ENCODE peak calls at places on chromosomes 5 and 9, in four cellular contexts. One of them, this sample, is unnamed.

GRCh38 chr9:34980181-34980761 is 9.3 kb upstream of the DNAJB5 start:
- DNase-seq in CD8-positive, alpha-beta T cell: no peak
- DNase-seq in aorta: no peak
- DNase-seq in adipocyte: no peak
- DNase-seq in this sample: no peak

GRCh38 chr5:43073597-43074546 is 33.8 kb upstream of the ANXA2R start:
- DNase-seq in CD8-positive, alpha-beta T cell: peak; percentile 61
- DNase-seq in aorta: no peak
- DNase-seq in adipocyte: peak; percentile 52
- DNase-seq in this sample: peak; percentile 21

GRCh38 chr9:127676636-127677035 is 30.2 kb upstream of the CFAP157 start:
- DNase-seq in CD8-positive, alpha-beta T cell: no peak
- DNase-seq in aorta: no peak
- DNase-seq in adipocyte: no peak
- DNase-seq in this sample: no peak

GRCh38 chr9:99076483-99077171 is 28.3 kb upstream of the TGFBR1 start:
- DNase-seq in CD8-positive, alpha-beta T cell: peak; percentile 79
- DNase-seq in aorta: no peak
- DNase-seq in adipocyte: no peak
- DNase-seq in this sample: no peak

GRCh38 chr9:137037483-137037882 is 5.6 kb upstream of the FUT7 start:
- DNase-seq in CD8-positive, alpha-beta T cell: no peak
- DNase-seq in aorta: no peak
- DNase-seq in adipocyte: no peak
- DNase-seq in this sample: no peak

GRCh38 chr9:36765077-36765390 is 192.3 kb downstream of the MELK start:
- DNase-seq in CD8-positive, alpha-beta T cell: no peak
- DNase-seq in aorta: peak; percentile 69
- DNase-seq in adipocyte: no peak
- DNase-seq in this sample: no peak

GRCh38 chr5:163894645-163895044 is 389.2 kb downstream of the MAT2B start:
- DNase-seq in CD8-positive, alpha-beta T cell: no peak
- DNase-seq in aorta: no peak
- DNase-seq in adipocyte: peak; percentile 46
- DNase-seq in this sample: peak; percentile 64

GRCh38 chr9:77864096-77864889 is 167.3 kb downstream of the GNAQ start:
- DNase-seq in CD8-positive, alpha-beta T cell: no peak
- DNase-seq in aorta: no peak
- DNase-seq in adipocyte: no peak
- DNase-seq in this sample: no peak

GRCh38 chr5:75568202-75568601 is 43.1 kb upstream of the ANKDD1B start:
- DNase-seq in CD8-positive, alpha-beta T cell: no peak
- DNase-seq in aorta: no peak
- DNase-seq in adipocyte: no peak
- DNase-seq in this sample: no peak

GRCh38 chr5:127695336-127695735 is 7.9 kb upstream of the CCDC192 start:
- DNase-seq in CD8-positive, alpha-beta T cell: no peak
- DNase-seq in aorta: no peak
- DNase-seq in adipocyte: no peak
- DNase-seq in this sample: no peak

GRCh38 chr5:154164182-154164581 is 26.4 kb upstream of the GALNT10 start:
- DNase-seq in CD8-positive, alpha-beta T cell: no peak
- DNase-seq in aorta: no peak
- DNase-seq in adipocyte: no peak
- DNase-seq in this sample: no peak

GRCh38 chr5:62708481-62709325 is 130.1 kb downstream of the LRRC70 start:
- DNase-seq in CD8-positive, alpha-beta T cell: no peak
- DNase-seq in aorta: no peak
- DNase-seq in adipocyte: no peak
- DNase-seq in this sample: no peak

GRCh38 chr5:4879693-4880303 is 260.3 kb upstream of the ADAMTS16 start:
- DNase-seq in CD8-positive, alpha-beta T cell: no peak
- DNase-seq in aorta: peak; percentile 87
- DNase-seq in adipocyte: peak; percentile 15
- DNase-seq in this sample: peak; percentile 43

GRCh38 chr9:13865869-13866268 is 448.1 kb downstream of the NFIB start:
- DNase-seq in CD8-positive, alpha-beta T cell: no peak
- DNase-seq in aorta: no peak
- DNase-seq in adipocyte: no peak
- DNase-seq in this sample: peak; percentile 26

GRCh38 chr9:105457560-105458294 is 9.9 kb downstream of the FSD1L start:
- DNase-seq in CD8-positive, alpha-beta T cell: no peak
- DNase-seq in aorta: no peak
- DNase-seq in adipocyte: no peak
- DNase-seq in this sample: peak; percentile 36

GRCh38 chr5:119742311-119742710 is 113.0 kb downstream of the FAM170A start:
- DNase-seq in CD8-positive, alpha-beta T cell: no peak
- DNase-seq in aorta: no peak
- DNase-seq in adipocyte: no peak
- DNase-seq in this sample: peak; percentile 47

GRCh38 chr5:110343616-110344015 is 382.9 kb downstream of the TMEM232 start:
- DNase-seq in CD8-positive, alpha-beta T cell: no peak
- DNase-seq in aorta: no peak
- DNase-seq in adipocyte: no peak
- DNase-seq in this sample: no peak

GRCh38 chr5:154857091-154857533 is 1.3 kb upstream of the CNOT8 start:
- DNase-seq in CD8-positive, alpha-beta T cell: no peak
- DNase-seq in aorta: peak; percentile 95
- DNase-seq in adipocyte: no peak
- DNase-seq in this sample: no peak

GRCh38 chr5:178241259-178241658 is 8.7 kb upstream of the PHYKPL start:
- DNase-seq in CD8-positive, alpha-beta T cell: no peak
- DNase-seq in aorta: no peak
- DNase-seq in adipocyte: no peak
- DNase-seq in this sample: no peak

GRCh38 chr9:115593587-115594091 is 475.7 kb upstream of the TNC start:
- DNase-seq in CD8-positive, alpha-beta T cell: no peak
- DNase-seq in aorta: no peak
- DNase-seq in adipocyte: peak; percentile 86
- DNase-seq in this sample: peak; percentile 47

GRCh38 chr9:80085668-80086067 is 513.9 kb downstream of the TLE4 start:
- DNase-seq in CD8-positive, alpha-beta T cell: no peak
- DNase-seq in aorta: no peak
- DNase-seq in adipocyte: no peak
- DNase-seq in this sample: peak; percentile 21

GRCh38 chr5:103139264-103139865 is 19.3 kb downstream of the PPIP5K2 start:
- DNase-seq in CD8-positive, alpha-beta T cell: peak; percentile 88
- DNase-seq in aorta: peak; percentile 81
- DNase-seq in adipocyte: peak; percentile 88
- DNase-seq in this sample: peak; percentile 50
- H3K4me1 ChIP-seq in CD8-positive, alpha-beta T cell: no peaks in the 10 kb centered on the region
- H3K4me1 ChIP-seq in aorta: no peaks in the 10 kb centered on the region
- H3K4me1 ChIP-seq in adipocyte: no peaks in the 10 kb centered on the region
- H3K4me1 ChIP-seq in this sample: no peaks in the 10 kb centered on the region

DNA sequence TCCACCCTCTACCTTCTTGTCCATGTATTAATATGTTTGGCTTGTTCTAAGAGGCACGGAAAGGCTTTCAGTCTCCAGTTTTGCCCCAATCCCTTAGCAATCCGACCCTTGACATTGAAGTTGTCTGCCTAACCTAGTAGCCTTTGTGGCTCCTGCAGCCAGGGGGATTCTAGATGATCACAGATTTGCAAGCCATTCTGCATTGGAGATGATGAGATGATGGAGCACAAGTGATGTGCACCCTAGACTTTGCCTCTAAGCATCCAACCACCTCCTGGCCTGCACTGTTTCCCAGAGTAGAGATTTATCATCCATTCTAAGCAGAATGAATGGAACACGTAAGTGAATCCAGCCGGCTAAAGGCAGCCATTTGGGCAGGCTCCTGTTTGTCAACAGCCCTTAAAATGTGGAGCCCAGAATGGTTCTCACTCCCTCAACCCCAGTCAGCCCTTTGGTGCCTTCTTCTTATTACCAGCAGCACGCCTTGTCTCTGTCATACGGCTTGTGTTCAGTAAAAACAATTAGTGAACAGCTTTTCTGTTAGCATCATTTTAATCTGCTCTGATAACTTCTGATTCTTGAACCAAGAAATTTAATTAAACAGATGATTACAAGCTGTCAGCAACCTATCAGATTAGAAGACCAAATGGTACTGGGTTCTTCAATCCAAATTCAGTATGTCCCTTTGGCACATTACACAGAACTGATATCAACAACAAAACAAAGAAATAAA is 5.7 kb upstream of the TRAF1 start:
- DNase-seq in CD8-positive, alpha-beta T cell: no peak
- DNase-seq in aorta: no peak
- DNase-seq in adipocyte: no peak
- DNase-seq in this sample: no peak
- H3K4me1 ChIP-seq in CD8-positive, alpha-beta T cell: peaks cover 88% of the 10 kb centered on the region
- H3K4me1 ChIP-seq in aorta: peaks cover 13% of the 10 kb centered on the region
- H3K4me1 ChIP-seq in adipocyte: peaks cover 64% of the 10 kb centered on the region
- H3K4me1 ChIP-seq in this sample: peaks cover 51% of the 10 kb centered on the region

GRCh38 chr5:92946546-92946945 is 634.5 kb downstream of the NR2F1-AS1 start:
- DNase-seq in CD8-positive, alpha-beta T cell: no peak
- DNase-seq in aorta: no peak
- DNase-seq in adipocyte: no peak
- DNase-seq in this sample: no peak
- H3K4me1 ChIP-seq in CD8-positive, alpha-beta T cell: no peaks in the 10 kb centered on the region
- H3K4me1 ChIP-seq in aorta: no peaks in the 10 kb centered on the region
- H3K4me1 ChIP-seq in adipocyte: peaks cover 12% of the 10 kb centered on the region
- H3K4me1 ChIP-seq in this sample: no peaks in the 10 kb centered on the region

GRCh38 chr5:67011422-67011821 is 185.2 kb downstream of the CD180 start:
- DNase-seq in CD8-positive, alpha-beta T cell: no peak
- DNase-seq in aorta: no peak
- DNase-seq in adipocyte: no peak
- DNase-seq in this sample: no peak
- H3K4me1 ChIP-seq in CD8-positive, alpha-beta T cell: peaks cover 18% of the 10 kb centered on the region
- H3K4me1 ChIP-seq in aorta: peaks cover 4% of the 10 kb centered on the region
- H3K4me1 ChIP-seq in adipocyte: peaks cover 60% of the 10 kb centered on the region
- H3K4me1 ChIP-seq in this sample: peaks cover 72% of the 10 kb centered on the region

GRCh38 chr5:172141949-172142319 is 46.1 kb downstream of the STK10 start:
- DNase-seq in CD8-positive, alpha-beta T cell: no peak
- DNase-seq in aorta: no peak
- DNase-seq in adipocyte: no peak
- DNase-seq in this sample: no peak
- H3K4me1 ChIP-seq in CD8-positive, alpha-beta T cell: peaks cover 72% of the 10 kb centered on the region
- H3K4me1 ChIP-seq in aorta: no peaks in the 10 kb centered on the region
- H3K4me1 ChIP-seq in adipocyte: peaks cover 22% of the 10 kb centered on the region
- H3K4me1 ChIP-seq in this sample: peaks cover 20% of the 10 kb centered on the region

DNA sequence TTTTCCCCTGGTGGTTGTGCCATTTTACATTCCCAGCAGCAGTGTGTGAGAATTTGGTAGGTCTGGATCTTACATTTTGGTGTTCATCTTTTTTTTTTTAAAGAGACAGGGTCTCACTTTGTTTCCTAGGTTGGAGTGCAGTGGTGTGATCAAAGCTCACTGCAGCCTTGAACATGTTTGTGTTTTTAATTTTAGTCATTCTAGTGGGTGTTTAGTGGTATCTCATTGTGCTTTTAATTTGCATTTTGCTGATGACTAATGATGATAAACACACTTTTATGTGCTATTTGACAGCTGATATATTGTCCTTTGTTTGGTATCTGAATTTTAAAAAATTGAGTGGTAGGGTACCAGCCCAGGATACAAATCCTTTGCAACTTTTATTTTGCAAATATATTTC is 53.4 kb upstream of the POMT1 start:
- DNase-seq in CD8-positive, alpha-beta T cell: no peak
- DNase-seq in aorta: no peak
- DNase-seq in adipocyte: no peak
- DNase-seq in this sample: no peak
- H3K4me1 ChIP-seq in CD8-positive, alpha-beta T cell: no peaks in the 10 kb centered on the region
- H3K4me1 ChIP-seq in aorta: no peaks in the 10 kb centered on the region
- H3K4me1 ChIP-seq in adipocyte: peaks cover 5% of the 10 kb centered on the region
- H3K4me1 ChIP-seq in this sample: no peaks in the 10 kb centered on the region

GRCh38 chr9:70064496-70064895 is 20.8 kb downstream of the MAMDC2 start:
- DNase-seq in CD8-positive, alpha-beta T cell: no peak
- DNase-seq in aorta: no peak
- DNase-seq in adipocyte: no peak
- DNase-seq in this sample: no peak

GRCh38 chr9:70066874-70067273 is 23.2 kb downstream of the MAMDC2 start:
- DNase-seq in CD8-positive, alpha-beta T cell: no peak
- DNase-seq in aorta: no peak
- DNase-seq in adipocyte: no peak
- DNase-seq in this sample: no peak

GRCh38 chr9:70061776-70062175 is 18.1 kb downstream of the MAMDC2 start:
- DNase-seq in CD8-positive, alpha-beta T cell: no peak
- DNase-seq in aorta: no peak
- DNase-seq in adipocyte: peak; percentile 57
- DNase-seq in this sample: no peak

GRCh38 chr9:70066418-70066817 is 22.8 kb downstream of the MAMDC2 start:
- DNase-seq in CD8-positive, alpha-beta T cell: no peak
- DNase-seq in aorta: no peak
- DNase-seq in adipocyte: no peak
- DNase-seq in this sample: no peak

DNA sequence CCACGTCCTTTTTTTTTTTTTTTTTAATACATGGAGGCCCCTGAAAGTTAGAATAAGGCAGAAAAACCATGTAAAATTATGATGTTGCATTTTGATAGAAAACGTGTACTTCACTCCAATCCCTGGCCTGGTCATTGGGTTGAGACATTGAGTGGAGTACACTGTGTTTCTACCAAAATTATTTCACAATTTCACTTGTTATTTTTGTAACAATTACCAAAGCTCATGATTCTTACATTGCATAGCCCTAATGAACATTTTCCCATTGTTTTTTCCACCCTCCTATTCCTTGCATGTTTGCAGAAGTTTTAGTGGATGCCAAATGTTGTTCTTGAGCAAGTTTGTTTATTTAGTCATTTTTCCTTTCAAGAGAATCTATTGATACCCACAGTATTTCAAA is 21.9 kb downstream of the MAMDC2 start:
- DNase-seq in CD8-positive, alpha-beta T cell: no peak
- DNase-seq in aorta: no peak
- DNase-seq in adipocyte: peak; percentile 62
- DNase-seq in this sample: no peak
- H3K4me1 ChIP-seq in CD8-positive, alpha-beta T cell: no peaks in the 10 kb centered on the region
- H3K4me1 ChIP-seq in aorta: peaks cover 2% of the 10 kb centered on the region
- H3K4me1 ChIP-seq in adipocyte: peaks cover 58% of the 10 kb centered on the region
- H3K4me1 ChIP-seq in this sample: peaks cover under 1% of the 10 kb centered on the region

GRCh38 chr5:150404121-150404990 is 8.4 kb downstream of the CD74 start:
- DNase-seq in CD8-positive, alpha-beta T cell: no peak
- DNase-seq in aorta: no peak
- DNase-seq in adipocyte: no peak
- DNase-seq in this sample: no peak
- H3K4me1 ChIP-seq in CD8-positive, alpha-beta T cell: peaks cover under 1% of the 10 kb centered on the region
- H3K4me1 ChIP-seq in aorta: no peaks in the 10 kb centered on the region
- H3K4me1 ChIP-seq in adipocyte: peaks cover 3% of the 10 kb centered on the region
- H3K4me1 ChIP-seq in this sample: no peaks in the 10 kb centered on the region

GRCh38 chr5:138952962-138953361 is 77.8 kb upstream of the LRRTM2 start:
- DNase-seq in CD8-positive, alpha-beta T cell: no peak
- DNase-seq in aorta: no peak
- DNase-seq in adipocyte: no peak
- DNase-seq in this sample: no peak
- H3K4me1 ChIP-seq in CD8-positive, alpha-beta T cell: peaks cover 16% of the 10 kb centered on the region
- H3K4me1 ChIP-seq in aorta: no peaks in the 10 kb centered on the region
- H3K4me1 ChIP-seq in adipocyte: peaks cover 35% of the 10 kb centered on the region
- H3K4me1 ChIP-seq in this sample: peaks cover 3% of the 10 kb centered on the region

This sample was measured in mammary epithelial cell.